ENCODE peak calls at places on chromosomes 4 and X, in five cellular contexts. F is MM.1S, X is cardiac muscle cell, Y is breast epithelium, K is HCT116. P is an unnamed sample. For H3K27me3, the result is how much of the 10 kb centered on the place peaks cover.

GRCh38 chrX:71991164-71991563 is 80.5 kb downstream of the NHSL2 start:
- DNase-seq in F (no peak), X (no peak), Y (no peak), K (no peak), P (no peak)

GRCh38 chr4:76624271-76624681 is 189.2 kb downstream of the SHROOM3 start:
- DNase-seq in F (no peak), X (no peak), Y (no peak), K (no peak), P (no peak)

GRCh38 chr4:77120888-77121508 is 36.0 kb upstream of the CCNG2 start:
- DNase-seq in F (no peak), X (no peak), Y (no peak), K (no peak), P (no peak)

GRCh38 chrX:42093756-42094155 is 170.4 kb upstream of the CASK start:
- DNase-seq in F (no peak), X (no peak), Y (no peak), K (no peak), P (no peak)

GRCh38 chrX:38811515-38812239 is 10.4 kb downstream of the MID1IP1 start:
- DNase-seq in F (peak), X (no peak), Y (no peak), K (no peak), P (no peak)

GRCh38 chr4:25970241-25970675 is 56.2 kb downstream of the SMIM20 start:
- DNase-seq in F (no peak), X (no peak), Y (no peak), K (no peak), P (no peak)

GRCh38 chr4:14700544-14700943 is 301.7 kb upstream of the CPEB2 start:
- DNase-seq in F (no peak), X (no peak), Y (no peak), K (no peak), P (no peak)

GRCh38 chr4:86975927-86976326 is 41.1 kb downstream of the AFF1 start:
- DNase-seq in F (no peak), X (no peak), Y (no peak), K (no peak), P (no peak)

GRCh38 chr4:46124773-46125172 is 919 bp upstream of the GABRG1 start:
- DNase-seq in F (no peak), X (peak), Y (no peak), K (no peak), P (no peak)

GRCh38 chr4:76963136-76963477 is 13.6 kb downstream of the SEPTIN11 start:
- DNase-seq in F (no peak), X (no peak), Y (no peak), K (no peak), P (no peak)

GRCh38 chr4:153523941-153524386 is 57.8 kb downstream of the TMEM131L start:
- DNase-seq in F (no peak), X (no peak), Y (no peak), K (no peak), P (no peak)

GRCh38 chrX:48942895-48943294 is 14.5 kb downstream of the OTUD5 start:
- DNase-seq in F (no peak), X (no peak), Y (no peak), K (no peak), P (no peak)

GRCh38 chrX:108090474-108091265 is 672 bp downstream of the PSMD10 start:
- DNase-seq in F (no peak), X (peak), Y (no peak), K (no peak), P (no peak)

GRCh38 chr4:96150501-96150900 is 310.6 kb downstream of the PDHA2 start:
- DNase-seq in F (no peak), X (no peak), Y (no peak), K (no peak), P (no peak)

GRCh38 chrX:19785647-19786046 is 101.8 kb downstream of the SH3KBP1 start:
- DNase-seq in F (no peak), X (no peak), Y (no peak), K (no peak), P (no peak)

GRCh38 chrX:134026732-134027311 is 41.4 kb upstream of the GPC3 start:
- DNase-seq in F (peak), X (peak), Y (no peak), K (peak), P (peak)
- TF ChIP-seq CTCF in F (peak), X (peak), Y (peak), K (peak), P (peak)

GRCh38 chr4:6989331-6989923 is 53.7 kb upstream of the TADA2B start:
- DNase-seq in F (no peak), X (no peak), Y (no peak), K (no peak), P (no peak)

GRCh38 chr4:6990661-6991060 is 52.5 kb upstream of the TADA2B start:
- DNase-seq in F (no peak), X (no peak), Y (no peak), K (no peak), P (no peak)

GRCh38 chr4:6992728-6993655 is 50.2 kb upstream of the TADA2B start:
- DNase-seq in F (peak), X (no peak), Y (no peak), K (no peak), P (no peak)

GRCh38 chr4:6991249-6991648 is 51.9 kb upstream of the TADA2B start:
- DNase-seq in F (no peak), X (no peak), Y (no peak), K (no peak), P (no peak)

DNA sequence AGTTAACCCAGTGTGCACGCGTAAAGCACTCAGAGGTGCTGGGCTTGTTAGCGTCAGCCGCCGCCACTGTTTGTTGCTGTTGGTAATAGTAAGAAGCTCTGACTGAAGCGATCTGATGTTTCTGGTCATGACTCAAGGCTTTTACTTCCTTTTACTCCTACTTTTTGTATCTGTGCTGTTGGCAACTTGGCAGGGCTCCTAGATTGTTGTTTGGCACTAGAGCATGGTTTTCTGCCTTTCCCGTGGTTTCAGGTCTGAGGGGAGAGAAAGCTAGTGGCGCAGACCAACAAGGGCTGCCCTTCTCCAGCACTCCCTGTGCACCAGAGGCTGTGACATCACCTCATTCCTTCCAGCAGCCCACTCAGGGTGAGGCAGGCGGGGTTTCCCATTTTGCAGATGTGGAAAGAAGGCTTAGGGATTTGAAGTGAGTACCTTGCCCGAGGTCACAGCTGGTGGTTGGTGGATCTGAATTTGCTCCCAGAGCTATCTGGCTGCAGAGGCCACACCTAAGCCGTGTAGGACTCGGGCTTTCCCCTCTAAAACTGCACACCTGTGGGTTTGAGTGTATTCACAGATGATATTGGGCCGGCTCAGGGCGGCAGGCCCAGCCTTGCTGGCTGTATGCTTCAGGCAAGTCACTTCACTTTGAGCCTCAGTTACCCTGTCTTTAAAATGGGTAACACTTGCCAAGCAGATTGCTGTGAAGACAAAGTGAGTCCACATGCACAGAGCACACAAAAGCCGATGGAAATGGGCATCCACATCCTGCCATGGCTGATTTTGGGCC is 51.2 kb upstream of the TADA2B start:
- DNase-seq in F (peak), X (no peak), Y (no peak), K (no peak), P (no peak)
- H3K27ac ChIP-seq in F (peak), X (no peak), Y (peak), K (no peak), P (no peak)

GRCh38 chr4:8150152-8151090 is 8.2 kb downstream of the ABLIM2 start:
- DNase-seq in F (no peak), X (no peak), Y (no peak), K (no peak), P (no peak)

GRCh38 chr4:8147231-8147970 is 11.2 kb downstream of the ABLIM2 start:
- DNase-seq in F (no peak), X (no peak), Y (no peak), K (no peak), P (no peak)

GRCh38 chr4:8148159-8148558 is 10.5 kb downstream of the ABLIM2 start:
- DNase-seq in F (no peak), X (no peak), Y (no peak), K (no peak), P (no peak)

GRCh38 chr4:8149664-8150063 is 8.9 kb downstream of the ABLIM2 start:
- DNase-seq in F (no peak), X (no peak), Y (no peak), K (no peak), P (no peak)

GRCh38 chr4:8148785-8149435 is 9.7 kb downstream of the ABLIM2 start:
- DNase-seq in F (no peak), X (no peak), Y (no peak), K (no peak), P (no peak)
- H3K27me3 ChIP-seq in F (half or more), X (under half), Y (under half), K (under half), P (under half)

DNA sequence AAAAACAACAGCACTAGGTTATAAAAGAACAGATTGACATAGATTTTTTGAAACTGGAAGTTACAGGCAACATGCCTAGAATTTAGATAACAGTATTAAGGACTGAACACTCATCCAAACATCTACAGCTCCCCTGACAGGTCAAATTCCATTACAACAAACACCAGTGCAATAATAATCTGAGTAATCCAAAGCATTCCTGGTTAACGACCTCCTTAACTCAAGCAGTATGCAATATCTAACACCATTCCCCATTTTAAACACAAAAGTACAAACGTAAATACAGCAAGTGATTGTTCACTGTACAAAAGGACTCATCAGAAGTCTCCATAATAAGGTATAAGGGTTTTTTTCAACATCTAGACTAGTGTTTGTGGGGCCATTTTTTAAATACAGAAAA is 30.5 kb downstream of the TSPAN5 start:
- DNase-seq in F (no peak), X (no peak), Y (no peak), K (peak), P (no peak)
- TF ChIP-seq CTCF in F (no peak), X (peak), Y (no peak), K (no peak), P (no peak)

GRCh38 chr4:54229631-54230478 is 762 bp downstream of the PDGFRA start:
- DNase-seq in F (no peak), X (peak), Y (no peak), K (no peak), P (no peak)
- H3K27ac ChIP-seq in F (no peak), X (peak), Y (peak), K (no peak), P (no peak)

GRCh38 chr4:4387531-4388311 is 819 bp downstream of the NSG1 start:
- DNase-seq in F (no peak), X (no peak), Y (no peak), K (no peak), P (no peak)

GRCh38 chr4:4390046-4390445 is 3.1 kb downstream of the NSG1 start:
- DNase-seq in F (no peak), X (no peak), Y (no peak), K (no peak), P (no peak)

GRCh38 chr4:4388836-4389575 is 2.1 kb downstream of the NSG1 start:
- DNase-seq in F (no peak), X (no peak), Y (no peak), K (no peak), P (no peak)

GRCh38 chr4:4386736-4387392 is at the start of gene NSG1:
- DNase-seq in F (no peak), X (peak), Y (no peak), K (no peak), P (no peak)

GRCh38 chr4:4388418-4388817 is 1.5 kb downstream of the NSG1 start:
- DNase-seq in F (no peak), X (no peak), Y (no peak), K (no peak), P (no peak)
- H3K27me3 ChIP-seq in F (under half), X (half or more), Y (under half), K (under half), P (half or more)

GRCh38 chr4:61590881-61591280 is 390.8 kb downstream of the ADGRL3 start:
- DNase-seq in F (no peak), X (no peak), Y (no peak), K (no peak), P (no peak)
- TF ChIP-seq CTCF in F (peak), X (peak), Y (no peak), K (no peak), P (peak)

P was measured in WERI-Rb-1.